ENCODE peak calls at places on chromosomes 2 and 18, in four cellular contexts. J is psoas muscle, K is PC-3, L is body of pancreas. S is an unnamed sample. For H3K36me3, the result is how much of the 10 kb centered on the place peaks cover.

GRCh38 chr2:188369365-188369764 is 77.7 kb downstream of the GULP1 start:
- DNase-seq in J (no peak), L (peak), K (peak), S (no peak)

GRCh38 chr2:42848270-42848669 is 55.9 kb upstream of the HAAO start:
- DNase-seq in L (no peak), J (no peak), K (no peak), S (no peak)

GRCh38 chr2:48233005-48233404 is 296.9 kb upstream of the STON1 start:
- DNase-seq in K (no peak), J (no peak), L (no peak), S (no peak)

GRCh38 chr2:110101280-110101844 is 14.3 kb downstream of the MALL start:
- DNase-seq in L (peak), J (peak), K (peak), S (peak)

GRCh38 chr2:206250041-206250897 is 24.2 kb upstream of the ZDBF2 start:
- DNase-seq in K (no peak), L (no peak), J (no peak), S (no peak)

GRCh38 chr2:240353086-240353798 is 82.2 kb upstream of the GPC1 start:
- DNase-seq in L (no peak), J (no peak), K (no peak), S (peak)

GRCh38 chr18:26655614-26656400 is 107.5 kb upstream of the KCTD1 start:
- DNase-seq in J (peak), K (peak), L (peak), S (peak)

GRCh38 chr2:66585616-66586015 is 150.7 kb downstream of the MEIS1 start:
- DNase-seq in K (no peak), J (no peak), L (peak), S (no peak)

GRCh38 chr2:17867133-17867532 is 11.3 kb upstream of the KCNS3 start:
- DNase-seq in K (peak), L (no peak), J (no peak), S (no peak)

GRCh38 chr18:80108122-80108536 is 933 bp upstream of the ADNP2 start:
- DNase-seq in K (no peak), J (peak), L (peak), S (peak)

GRCh38 chr2:207008105-207008990 is 69.0 kb downstream of the CPO start:
- DNase-seq in L (no peak), K (peak), J (no peak), S (no peak)

GRCh38 chr2:70369082-70369481 is 67.2 kb upstream of the FAM136A start:
- DNase-seq in J (no peak), L (no peak), K (no peak), S (no peak)

GRCh38 chr18:49178736-49179135 is 228.0 kb upstream of the SMAD7 start:
- DNase-seq in K (peak), L (peak), J (no peak), S (no peak)

GRCh38 chr2:210660-211059 is 53.2 kb downstream of the SH3YL1 start:
- DNase-seq in J (no peak), K (peak), L (no peak), S (no peak)

GRCh38 chr18:33761363-33761762 is 183.3 kb downstream of the ASXL3 start:
- DNase-seq in J (no peak), K (peak), L (no peak), S (no peak)
- TF ChIP-seq CTCF in J (peak), K (peak), L (no peak), S (peak)

GRCh38 chr18:3138274-3138975 is 81.3 kb downstream of the MYOM1 start:
- DNase-seq in L (no peak), K (no peak), J (no peak), S (no peak)
- H3K36me3 ChIP-seq in L (under half), K (under half), J (under half), S (under half)

DNA sequence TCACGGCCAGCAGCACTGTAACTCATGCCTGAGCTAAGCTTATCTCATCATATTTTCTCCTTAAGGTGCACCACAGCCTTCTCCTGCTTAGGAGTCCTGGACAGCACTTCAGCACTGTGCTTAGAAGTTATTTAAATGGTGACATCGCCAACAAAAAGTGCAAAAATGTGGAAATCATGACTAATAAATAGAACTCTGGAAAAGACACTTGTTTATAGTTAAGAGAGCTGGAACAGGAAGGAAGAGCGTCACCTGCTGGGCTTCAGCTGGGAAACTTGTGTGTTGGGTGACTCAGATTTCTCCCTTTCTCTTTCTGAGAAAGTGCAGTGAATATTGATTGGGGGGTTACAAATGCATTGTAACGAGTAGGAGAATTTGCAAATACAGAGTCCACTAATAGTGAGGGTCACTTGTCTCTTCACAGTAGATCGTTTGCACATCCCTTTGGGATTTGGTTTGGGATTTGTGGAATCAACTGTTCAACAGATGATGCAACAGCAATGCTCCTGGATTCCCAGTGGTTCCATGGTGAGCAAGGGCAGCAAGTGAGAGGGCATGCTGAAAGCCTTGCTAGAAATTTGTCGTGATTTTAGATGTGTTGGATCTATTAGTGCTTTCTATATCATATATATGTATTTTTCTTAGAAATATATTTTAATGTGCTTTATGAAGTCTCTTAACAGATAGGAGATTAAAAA is 84.2 kb downstream of the DOK6 start:
- DNase-seq in L (no peak), K (peak), J (no peak), S (no peak)
- TF ChIP-seq CTCF in L (no peak), K (peak), J (no peak), S (no peak)

GRCh38 chr18:27662537-27662936 is 477.4 kb upstream of the CHST9 start:
- DNase-seq in J (no peak), K (no peak), L (no peak), S (no peak)

GRCh38 chr18:27666070-27666469 is 481.0 kb upstream of the CHST9 start:
- DNase-seq in K (no peak), L (no peak), J (no peak), S (no peak)

GRCh38 chr18:27665264-27665799 is 480.2 kb upstream of the CHST9 start:
- DNase-seq in J (no peak), L (no peak), K (no peak), S (no peak)

GRCh38 chr18:27668126-27668525 is 483.0 kb upstream of the CHST9 start:
- DNase-seq in L (no peak), K (peak), J (no peak), S (no peak)

GRCh38 chr18:27667064-27667463 is 482.0 kb upstream of the CHST9 start:
- DNase-seq in J (no peak), K (no peak), L (no peak), S (no peak)
- H3K36me3 ChIP-seq in J (under half), K (under half), L (under half), S (under half)

GRCh38 chr2:146143971-146144370 is 1624.1 kb upstream of the ZEB2 start:
- DNase-seq in L (no peak), J (no peak), K (no peak), S (no peak)

DNA sequence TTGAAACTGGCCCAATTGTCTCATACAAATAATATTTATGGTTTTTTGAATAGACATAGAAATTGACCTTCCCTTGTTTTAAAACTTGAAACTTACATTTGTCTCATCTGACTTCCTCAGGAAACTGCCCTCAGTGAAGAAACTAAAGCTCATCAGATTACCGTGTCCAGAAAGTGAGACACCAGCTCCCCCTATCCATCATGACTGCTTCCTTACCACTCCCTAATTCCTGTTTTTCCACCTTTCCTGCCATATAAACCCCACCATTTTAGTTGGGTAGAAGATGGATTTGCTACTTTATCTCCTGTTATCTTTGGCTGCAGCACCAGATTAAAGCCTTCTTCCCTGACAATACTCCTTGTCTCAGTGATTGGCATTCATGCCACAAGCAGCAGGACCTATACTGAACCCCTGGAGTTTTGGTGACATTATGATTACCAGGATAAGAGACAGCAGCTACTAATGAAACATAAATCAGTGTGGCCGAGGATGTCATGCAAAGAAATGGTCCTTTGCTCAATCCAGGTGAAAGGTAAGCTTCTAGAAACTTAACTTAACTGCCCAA is 1627.6 kb upstream of the ZEB2 start:
- DNase-seq in J (no peak), L (no peak), K (peak), S (no peak)
- TF ChIP-seq CTCF in J (no peak), L (no peak), K (peak), S (no peak)

DNA sequence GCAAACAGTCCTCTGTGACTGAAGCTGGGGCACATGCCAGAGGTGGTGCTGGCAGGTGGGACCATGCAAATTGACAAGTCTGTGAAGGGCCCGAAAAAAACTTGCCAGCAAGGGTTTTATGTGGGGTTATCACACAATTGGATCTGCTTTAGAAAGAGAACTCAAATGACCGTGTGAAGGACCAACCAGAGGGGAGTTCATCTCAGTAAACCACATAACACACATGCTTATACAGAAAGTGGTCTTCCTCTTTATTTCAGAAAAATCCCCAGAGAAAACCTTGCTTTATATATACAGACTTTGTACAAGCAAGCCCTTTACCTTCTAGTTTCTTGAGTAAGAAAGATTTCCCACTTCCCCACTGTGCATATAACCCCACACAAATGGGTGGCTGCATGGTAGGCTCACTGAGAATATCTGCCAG is 46.7 kb downstream of the KIDINS220 start:
- DNase-seq in L (no peak), J (no peak), K (no peak), S (no peak)
- H3K36me3 ChIP-seq in L (under half), J (under half), K (under half), S (half or more)

DNA sequence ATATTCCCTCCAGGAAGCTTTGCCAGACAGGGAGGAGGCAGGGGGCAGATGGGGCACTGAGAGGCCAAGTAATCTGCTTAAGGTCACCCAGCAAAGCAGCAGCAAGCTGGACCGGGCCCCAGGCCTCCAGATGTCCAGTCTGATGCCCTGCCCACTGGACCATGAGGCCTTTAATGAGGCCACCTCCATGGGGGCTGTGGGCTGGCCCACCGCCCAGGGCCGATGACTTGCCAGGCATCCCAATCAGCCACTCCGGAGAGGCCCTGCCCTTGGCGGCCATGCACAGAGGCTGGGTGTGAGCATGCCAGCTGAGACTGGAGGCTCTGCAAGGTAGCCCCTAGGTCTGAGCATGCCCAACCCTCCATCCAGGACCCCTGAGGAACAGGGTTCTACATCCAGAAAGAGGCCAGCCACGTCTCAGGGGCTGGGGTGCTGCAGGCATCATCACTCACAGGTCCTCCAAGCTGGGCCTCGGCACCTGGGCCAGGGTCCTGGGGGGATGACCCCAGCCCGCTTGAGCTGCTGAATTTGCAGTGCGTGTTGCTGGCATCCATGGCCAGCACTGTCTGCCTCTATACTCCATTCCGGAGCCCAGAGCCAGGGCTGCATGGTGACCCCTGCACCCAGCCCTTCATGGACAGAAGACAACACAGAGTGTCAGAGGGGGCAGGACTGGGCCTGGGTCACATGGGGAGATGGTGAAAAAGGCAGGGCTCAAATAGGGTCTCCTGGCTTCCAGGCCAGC is 164.2 kb downstream of the INHBB start:
- DNase-seq in J (no peak), K (no peak), L (peak), S (no peak)
- TF ChIP-seq CTCF in J (no peak), K (no peak), L (no peak), S (no peak)

DNA sequence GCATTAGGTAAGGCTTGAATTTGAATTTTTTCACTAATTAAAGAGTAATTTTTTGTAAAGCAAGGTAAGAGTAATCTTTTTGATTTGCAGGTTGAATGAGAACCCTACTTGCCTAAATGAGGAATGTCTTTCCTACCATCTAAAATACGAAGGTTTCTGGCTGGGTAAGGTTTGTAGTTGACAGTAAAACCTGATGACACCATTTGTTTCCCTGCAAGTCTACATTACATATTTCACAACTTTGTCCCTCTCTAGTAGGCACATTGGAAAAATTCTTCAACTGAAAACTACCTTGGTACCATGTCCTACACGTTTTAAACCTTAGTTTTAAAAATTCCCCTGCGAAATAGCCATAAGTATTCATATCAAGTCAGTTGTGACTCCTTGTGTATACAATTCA is 9.4 kb downstream of the HNRNPA3 start:
- DNase-seq in K (no peak), J (no peak), L (no peak), S (no peak)
- H3K36me3 ChIP-seq in K (half or more), J (under half), L (under half), S (half or more)

GRCh38 chr2:233210843-233211600 is 40.5 kb upstream of the ATG16L1 start:
- DNase-seq in K (peak), J (peak), L (peak), S (peak)

GRCh38 chr2:233208382-233209116 is 42.9 kb upstream of the ATG16L1 start:
- DNase-seq in K (peak), J (no peak), L (no peak), S (no peak)

GRCh38 chr2:233213011-233213410 is 38.5 kb upstream of the ATG16L1 start:
- DNase-seq in J (no peak), L (no peak), K (no peak), S (no peak)

GRCh38 chr2:233209117-233209977 is 42.1 kb upstream of the ATG16L1 start:
- DNase-seq in K (peak), J (no peak), L (no peak), S (no peak)

GRCh38 chr2:233209978-233210680 is 41.3 kb upstream of the ATG16L1 start:
- DNase-seq in K (peak), L (no peak), J (no peak), S (no peak)
- TF ChIP-seq CTCF in K (no peak), L (no peak), J (no peak), S (no peak)

DNA sequence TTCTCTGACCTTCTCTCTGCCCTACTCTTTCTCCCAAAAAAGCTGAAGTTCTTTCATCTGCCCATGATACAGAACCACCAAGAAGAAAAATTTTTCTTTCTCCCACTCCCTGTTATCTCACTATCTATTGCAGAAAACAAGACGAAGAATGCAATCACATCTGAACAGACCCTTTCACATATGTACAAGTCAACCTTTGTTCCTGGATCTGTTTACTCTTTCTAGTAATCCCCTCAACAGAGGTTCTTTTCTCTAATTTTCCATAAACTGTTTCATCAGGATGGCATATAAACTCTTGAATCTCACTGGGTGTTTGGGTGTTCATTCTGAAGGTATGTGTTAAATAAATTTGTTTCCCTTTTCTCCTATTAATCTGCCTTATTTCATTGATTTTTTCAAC is 1262.7 kb upstream of the NRXN1 start:
- DNase-seq in K (no peak), J (no peak), L (no peak), S (no peak)
- H3K36me3 ChIP-seq in K (under half), J (under half), L (under half), S (under half)